ENCODE peak calls at places on chromosomes 5 and 9, in seven cellular contexts. One of them, this sample, is unnamed.
A peak's percentile ranks its signal among the peaks of the same experiment; 100 is the strongest.

GRCh38 chr9:114805670-114806551 is at the start of gene TNFSF15:
- DNase-seq in prostate gland: peak; percentile 53
- DNase-seq in IMR-90: peak; percentile 44
- DNase-seq in spleen: peak; percentile 77
- DNase-seq in HCT116: no peak
- DNase-seq in body of pancreas: peak; percentile 75
- DNase-seq in heart left ventricle: no peak
- DNase-seq in this sample: peak; percentile 14

GRCh38 chr5:138716456-138716924 is 36.7 kb upstream of the CTNNA1 start:
- DNase-seq in prostate gland: peak; percentile 14
- DNase-seq in IMR-90: peak; percentile 12
- DNase-seq in spleen: no peak
- DNase-seq in HCT116: no peak
- DNase-seq in body of pancreas: peak; percentile 16
- DNase-seq in heart left ventricle: no peak
- DNase-seq in this sample: no peak

GRCh38 chr5:958701-959571 is 49.7 kb upstream of the NKD2 start:
- DNase-seq in prostate gland: peak; percentile 28
- DNase-seq in IMR-90: peak; percentile 54
- DNase-seq in spleen: peak; percentile 70
- DNase-seq in HCT116: peak; percentile 13
- DNase-seq in body of pancreas: peak; percentile 47
- DNase-seq in heart left ventricle: no peak
- DNase-seq in this sample: peak; percentile 52

GRCh38 chr9:106333487-106333886 is 529.5 kb upstream of the ZNF462 start:
- DNase-seq in prostate gland: no peak
- DNase-seq in IMR-90: no peak
- DNase-seq in spleen: no peak
- DNase-seq in HCT116: no peak
- DNase-seq in body of pancreas: no peak
- DNase-seq in heart left ventricle: no peak
- DNase-seq in this sample: no peak

GRCh38 chr5:68932830-68933434 is 160.9 kb upstream of the SLC30A5 start:
- DNase-seq in prostate gland: no peak
- DNase-seq in IMR-90: no peak
- DNase-seq in spleen: no peak
- DNase-seq in HCT116: peak; percentile 7
- DNase-seq in body of pancreas: no peak
- DNase-seq in heart left ventricle: no peak
- DNase-seq in this sample: no peak

GRCh38 chr5:69270827-69271226 is 36.1 kb downstream of the CDK7 start:
- DNase-seq in prostate gland: no peak
- DNase-seq in IMR-90: no peak
- DNase-seq in spleen: no peak
- DNase-seq in HCT116: no peak
- DNase-seq in body of pancreas: no peak
- DNase-seq in heart left ventricle: no peak
- DNase-seq in this sample: no peak

GRCh38 chr9:124870723-124871122 is 8.8 kb downstream of the ARPC5L start:
- DNase-seq in prostate gland: no peak
- DNase-seq in IMR-90: no peak
- DNase-seq in spleen: no peak
- DNase-seq in HCT116: no peak
- DNase-seq in body of pancreas: no peak
- DNase-seq in heart left ventricle: no peak
- DNase-seq in this sample: no peak

GRCh38 chr9:5095795-5096194 is 89.6 kb downstream of the INSL6 start:
- DNase-seq in prostate gland: no peak
- DNase-seq in IMR-90: no peak
- DNase-seq in spleen: no peak
- DNase-seq in HCT116: no peak
- DNase-seq in body of pancreas: no peak
- DNase-seq in heart left ventricle: no peak
- DNase-seq in this sample: no peak

GRCh38 chr5:36174119-36174518 is 22.2 kb downstream of the SKP2 start:
- DNase-seq in prostate gland: no peak
- DNase-seq in IMR-90: no peak
- DNase-seq in spleen: no peak
- DNase-seq in HCT116: no peak
- DNase-seq in body of pancreas: no peak
- DNase-seq in heart left ventricle: no peak
- DNase-seq in this sample: no peak

GRCh38 chr9:76803762-76804161 is 39.5 kb downstream of the PCA3 start:
- DNase-seq in prostate gland: no peak
- DNase-seq in IMR-90: no peak
- DNase-seq in spleen: no peak
- DNase-seq in HCT116: no peak
- DNase-seq in body of pancreas: no peak
- DNase-seq in heart left ventricle: no peak
- DNase-seq in this sample: no peak

GRCh38 chr5:52269395-52269794 is 518.3 kb upstream of the ITGA1 start:
- DNase-seq in prostate gland: no peak
- DNase-seq in IMR-90: no peak
- DNase-seq in spleen: no peak
- DNase-seq in HCT116: no peak
- DNase-seq in body of pancreas: no peak
- DNase-seq in heart left ventricle: no peak
- DNase-seq in this sample: no peak

GRCh38 chr5:153562189-153562588 is 71.7 kb downstream of the GRIA1 start:
- DNase-seq in prostate gland: no peak
- DNase-seq in IMR-90: peak; percentile 57
- DNase-seq in spleen: no peak
- DNase-seq in HCT116: no peak
- DNase-seq in body of pancreas: no peak
- DNase-seq in heart left ventricle: no peak
- DNase-seq in this sample: no peak

GRCh38 chr5:41857989-41858388 is 12.2 kb downstream of the OXCT1 start:
- DNase-seq in prostate gland: peak; percentile 19
- DNase-seq in IMR-90: no peak
- DNase-seq in spleen: no peak
- DNase-seq in HCT116: no peak
- DNase-seq in body of pancreas: no peak
- DNase-seq in heart left ventricle: no peak
- DNase-seq in this sample: no peak

GRCh38 chr5:174563899-174564298 is 160.5 kb upstream of the MSX2 start:
- DNase-seq in prostate gland: peak; percentile 46
- DNase-seq in IMR-90: peak; percentile 32
- DNase-seq in spleen: no peak
- DNase-seq in HCT116: no peak
- DNase-seq in body of pancreas: peak; percentile 14
- DNase-seq in heart left ventricle: no peak
- DNase-seq in this sample: peak; percentile 9

GRCh38 chr5:156326718-156327259 is at the start of gene SGCD:
- DNase-seq in prostate gland: no peak
- DNase-seq in IMR-90: peak; percentile 90
- DNase-seq in spleen: no peak
- DNase-seq in HCT116: no peak
- DNase-seq in body of pancreas: peak; percentile 17
- DNase-seq in heart left ventricle: peak; percentile 70
- DNase-seq in this sample: peak; percentile 58

GRCh38 chr5:82358454-82358853 is 80.3 kb upstream of the RPS23 start:
- DNase-seq in prostate gland: no peak
- DNase-seq in IMR-90: peak; percentile 84
- DNase-seq in spleen: no peak
- DNase-seq in HCT116: no peak
- DNase-seq in body of pancreas: no peak
- DNase-seq in heart left ventricle: no peak
- DNase-seq in this sample: no peak

GRCh38 chr5:82356808-82357671 is 78.9 kb upstream of the RPS23 start:
- DNase-seq in prostate gland: peak; percentile 70
- DNase-seq in IMR-90: peak; percentile 94
- DNase-seq in spleen: no peak
- DNase-seq in HCT116: peak; percentile 98
- DNase-seq in body of pancreas: peak; percentile 57
- DNase-seq in heart left ventricle: peak; percentile 84
- DNase-seq in this sample: peak; percentile 24

GRCh38 chr5:82360043-82360442 is 81.9 kb upstream of the RPS23 start:
- DNase-seq in prostate gland: no peak
- DNase-seq in IMR-90: no peak
- DNase-seq in spleen: no peak
- DNase-seq in HCT116: no peak
- DNase-seq in body of pancreas: no peak
- DNase-seq in heart left ventricle: no peak
- DNase-seq in this sample: no peak

GRCh38 chr5:82355921-82356454 is 77.8 kb upstream of the RPS23 start:
- DNase-seq in prostate gland: no peak
- DNase-seq in IMR-90: no peak
- DNase-seq in spleen: no peak
- DNase-seq in HCT116: no peak
- DNase-seq in body of pancreas: no peak
- DNase-seq in heart left ventricle: no peak
- DNase-seq in this sample: no peak

DNA sequence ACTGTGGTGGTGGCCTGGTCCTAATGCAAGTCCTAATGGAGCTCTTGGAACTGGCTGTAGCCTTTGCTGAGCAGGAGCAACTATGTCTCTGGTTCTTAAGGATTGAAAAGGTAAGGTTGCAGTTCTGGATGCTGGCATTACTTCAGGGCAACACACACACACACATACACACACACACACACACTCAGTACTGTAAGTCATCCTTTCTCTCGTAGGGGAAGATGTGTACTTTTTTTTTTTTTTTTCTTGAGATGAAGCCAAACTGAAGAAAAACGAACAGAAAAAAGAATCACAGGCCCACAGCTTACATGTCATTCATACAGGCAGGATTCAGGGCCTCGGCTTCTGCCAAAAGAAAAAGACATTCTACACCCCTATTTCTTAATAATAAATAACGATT is 81.1 kb upstream of the RPS23 start:
- DNase-seq in prostate gland: no peak
- DNase-seq in IMR-90: no peak
- DNase-seq in spleen: no peak
- DNase-seq in HCT116: no peak
- DNase-seq in body of pancreas: no peak
- DNase-seq in heart left ventricle: no peak
- DNase-seq in this sample: no peak
- TF ChIP-seq POLR2A in prostate gland: no peak
- TF ChIP-seq POLR2A in IMR-90: no peak
- TF ChIP-seq POLR2A in spleen: no peak
- TF ChIP-seq POLR2A in HCT116: no peak
- TF ChIP-seq POLR2A in body of pancreas: no peak
- TF ChIP-seq POLR2A in heart left ventricle: no peak
- TF ChIP-seq POLR2A in this sample: no peak

GRCh38 chr9:130187523-130187846 is 15.3 kb downstream of the NCS1 start:
- DNase-seq in prostate gland: no peak
- DNase-seq in IMR-90: no peak
- DNase-seq in spleen: no peak
- DNase-seq in HCT116: no peak
- DNase-seq in body of pancreas: no peak
- DNase-seq in heart left ventricle: no peak
- DNase-seq in this sample: no peak
- H3K4me1 ChIP-seq in prostate gland: peaks cover 6% of the 10 kb centered on the region
- H3K4me1 ChIP-seq in IMR-90: peaks cover 41% of the 10 kb centered on the region
- H3K4me1 ChIP-seq in spleen: no peaks in the 10 kb centered on the region
- H3K4me1 ChIP-seq in HCT116: peaks cover 24% of the 10 kb centered on the region
- H3K4me1 ChIP-seq in body of pancreas: peaks cover 48% of the 10 kb centered on the region
- H3K4me1 ChIP-seq in heart left ventricle: peaks cover 23% of the 10 kb centered on the region
- H3K4me1 ChIP-seq in this sample: no peaks in the 10 kb centered on the region

GRCh38 chr9:9004844-9005243 is 1205.3 kb upstream of the DMAC1 start:
- DNase-seq in prostate gland: no peak
- DNase-seq in IMR-90: no peak
- DNase-seq in spleen: no peak
- DNase-seq in HCT116: no peak
- DNase-seq in body of pancreas: no peak
- DNase-seq in heart left ventricle: no peak
- DNase-seq in this sample: no peak
- TF ChIP-seq CTCF in prostate gland: no peak
- TF ChIP-seq CTCF in IMR-90: no peak
- TF ChIP-seq CTCF in spleen: no peak
- TF ChIP-seq CTCF in HCT116: no peak
- TF ChIP-seq CTCF in body of pancreas: no peak
- TF ChIP-seq CTCF in heart left ventricle: peak; percentile 11
- TF ChIP-seq CTCF in this sample: no peak

GRCh38 chr5:132227485-132228240 is at the start of gene P4HA2:
- DNase-seq in prostate gland: peak; percentile 85
- DNase-seq in IMR-90: peak; percentile 65
- DNase-seq in spleen: peak; percentile 93
- DNase-seq in HCT116: peak; percentile 56
- DNase-seq in body of pancreas: peak; percentile 94
- DNase-seq in heart left ventricle: peak; percentile 84
- DNase-seq in this sample: peak; percentile 64
- TF ChIP-seq POLR2A in prostate gland: peak; percentile 90
- TF ChIP-seq POLR2A in IMR-90: peak; percentile 71
- TF ChIP-seq POLR2A in spleen: no peak
- TF ChIP-seq POLR2A in HCT116: peak; percentile 87
- TF ChIP-seq POLR2A in body of pancreas: peak; percentile 99
- TF ChIP-seq POLR2A in heart left ventricle: no peak
- TF ChIP-seq POLR2A in this sample: peak; percentile 64

GRCh38 chr9:35750256-35750531 is 1.1 kb downstream of the RGP1 start:
- DNase-seq in prostate gland: no peak
- DNase-seq in IMR-90: no peak
- DNase-seq in spleen: no peak
- DNase-seq in HCT116: no peak
- DNase-seq in body of pancreas: no peak
- DNase-seq in heart left ventricle: no peak
- DNase-seq in this sample: no peak

GRCh38 chr9:35748239-35748857 is 680 bp downstream of the GBA2 start:
- DNase-seq in prostate gland: no peak
- DNase-seq in IMR-90: no peak
- DNase-seq in spleen: no peak
- DNase-seq in HCT116: no peak
- DNase-seq in body of pancreas: peak; percentile 6
- DNase-seq in heart left ventricle: no peak
- DNase-seq in this sample: no peak

GRCh38 chr9:35749515-35750255 is 598 bp downstream of the RGP1 start:
- DNase-seq in prostate gland: peak; percentile 20
- DNase-seq in IMR-90: no peak
- DNase-seq in spleen: peak; percentile 90
- DNase-seq in HCT116: no peak
- DNase-seq in body of pancreas: peak; percentile 51
- DNase-seq in heart left ventricle: peak; percentile 33
- DNase-seq in this sample: no peak

GRCh38 chr9:35746583-35746982 is 2.4 kb downstream of the GBA2 start:
- DNase-seq in prostate gland: no peak
- DNase-seq in IMR-90: no peak
- DNase-seq in spleen: no peak
- DNase-seq in HCT116: no peak
- DNase-seq in body of pancreas: peak; percentile 3
- DNase-seq in heart left ventricle: no peak
- DNase-seq in this sample: no peak

DNA sequence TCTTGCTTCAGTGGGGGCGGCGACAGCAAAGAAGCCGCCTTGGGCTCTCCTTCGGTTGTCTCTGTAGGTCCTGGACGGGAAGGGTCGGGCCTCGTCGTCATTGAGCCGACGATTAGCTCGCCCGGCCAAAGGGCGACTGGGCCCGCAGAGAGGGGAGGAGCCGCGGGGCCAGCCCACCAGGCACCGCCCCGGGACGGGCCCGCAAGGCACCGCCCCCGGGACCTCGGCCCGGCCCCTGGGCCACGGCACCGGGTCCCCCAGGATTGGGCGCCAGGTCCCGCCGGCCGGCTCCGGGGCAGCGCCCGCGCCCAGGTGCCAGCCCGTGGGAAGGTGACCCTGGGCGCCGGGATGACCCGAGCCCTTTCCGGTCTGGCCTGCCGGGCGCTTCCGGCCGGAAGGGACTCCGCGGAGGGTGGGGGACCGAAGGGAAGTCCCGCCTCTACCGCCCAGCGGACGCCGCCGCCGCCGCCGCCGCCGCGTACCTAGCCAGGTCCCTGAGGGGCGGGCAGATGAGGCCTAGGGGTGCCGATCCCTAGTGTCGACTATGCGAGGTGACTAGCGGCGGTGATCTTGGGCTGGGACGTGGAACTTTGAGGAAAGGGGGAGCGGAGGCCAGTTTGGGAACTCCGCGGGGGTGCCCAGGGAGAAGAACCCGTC is at the start of the genes GBA2 and RGP1:
- DNase-seq in prostate gland: peak; percentile 76
- DNase-seq in IMR-90: peak; percentile 43
- DNase-seq in spleen: peak; percentile 96
- DNase-seq in HCT116: peak; percentile 42
- DNase-seq in body of pancreas: peak; percentile 86
- DNase-seq in heart left ventricle: peak; percentile 88
- DNase-seq in this sample: peak; percentile 87
- H3K4me1 ChIP-seq in prostate gland: peaks cover 21% of the 10 kb centered on the region
- H3K4me1 ChIP-seq in IMR-90: peaks cover 14% of the 10 kb centered on the region
- H3K4me1 ChIP-seq in spleen: peaks cover 46% of the 10 kb centered on the region
- H3K4me1 ChIP-seq in HCT116: peaks cover 21% of the 10 kb centered on the region
- H3K4me1 ChIP-seq in body of pancreas: peaks cover 39% of the 10 kb centered on the region
- H3K4me1 ChIP-seq in heart left ventricle: peaks cover 48% of the 10 kb centered on the region
- H3K4me1 ChIP-seq in this sample: peaks cover 41% of the 10 kb centered on the region